ENCODE peak calls at places on chromosomes 2 and 18, in ten cellular contexts. E is heart left ventricle, H is H1, T is A549, N is neural crest cell, Z is upper lobe of right lung, K is GM13976, V is nephron progenitor cell, J is psoas muscle, B is prostate gland. O is an unnamed sample.
A peak's percentile ranks its signal among the peaks of the same experiment; 100 is the strongest.

GRCh38 chr18:74951165-74951760 is 257.7 kb downstream of the PTGR3 start:
- DNase-seq in E (no peak), H (no peak), T (peak; percentile 9), N (no peak), Z (peak; percentile 77), K (peak; percentile 28), V (no peak), J (no peak), B (peak; percentile 61), O (no peak)

GRCh38 chr2:43198263-43198662 is 28.1 kb downstream of the ZFP36L2 start:
- DNase-seq in E (no peak), H (no peak), T (no peak), N (no peak), Z (no peak), K (no peak), V (no peak), J (no peak), B (no peak), O (no peak)

GRCh38 chr2:8889978-8890377 is 52.6 kb upstream of the KIDINS220 start:
- DNase-seq in E (no peak), H (no peak), T (no peak), N (no peak), Z (no peak), K (no peak), V (no peak), J (no peak), B (no peak), O (no peak)

GRCh38 chr2:85524567-85524923 is 14.4 kb upstream of the MAT2A start:
- DNase-seq in E (no peak), H (no peak), T (no peak), N (no peak), Z (no peak), K (no peak), V (no peak), J (no peak), B (peak; percentile 62), O (peak; percentile 44)

GRCh38 chr2:74671479-74671878 is 17.4 kb downstream of the SEMA4F start:
- DNase-seq in E (no peak), H (no peak), T (no peak), N (no peak), Z (no peak), K (no peak), V (no peak), J (no peak), B (no peak), O (no peak)

GRCh38 chr2:175631247-175631628 is 370.8 kb downstream of the LNPK start:
- DNase-seq in E (no peak), H (no peak), T (no peak), N (no peak), Z (no peak), K (no peak), V (no peak), J (no peak), B (no peak), O (no peak)

GRCh38 chr2:97741686-97742085 is 28.3 kb downstream of the ZAP70 start:
- DNase-seq in E (no peak), H (no peak), T (no peak), N (no peak), Z (no peak), K (no peak), V (no peak), J (no peak), B (no peak), O (no peak)

GRCh38 chr2:11155326-11156059 is at the start of gene SLC66A3:
- DNase-seq in E (no peak), H (no peak), T (peak; percentile 89), N (no peak), Z (no peak), K (no peak), V (no peak), J (no peak), B (no peak), O (no peak)

GRCh38 chr2:134021830-134022524 is 231.9 kb upstream of the MGAT5 start:
- DNase-seq in E (no peak), H (no peak), T (no peak), N (no peak), Z (no peak), K (peak; percentile 66), V (no peak), J (no peak), B (no peak), O (no peak)

GRCh38 chr18:59067873-59068272 is 71.8 kb upstream of the SEC11C start:
- DNase-seq in E (no peak), H (no peak), T (no peak), N (no peak), Z (no peak), K (no peak), V (peak; percentile 22), J (no peak), B (no peak), O (no peak)

GRCh38 chr18:44909191-44909719 is 228.6 kb downstream of the SETBP1 start:
- DNase-seq in E (no peak), H (no peak), T (no peak), N (no peak), Z (no peak), K (peak; percentile 32), V (no peak), J (no peak), B (no peak), O (no peak)

GRCh38 chr2:63378589-63378988 is 209.7 kb downstream of the WDPCP start:
- DNase-seq in E (no peak), H (no peak), T (no peak), N (no peak), Z (no peak), K (no peak), V (no peak), J (no peak), B (no peak), O (no peak)

GRCh38 chr2:112541315-112542122 is 746 bp upstream of the POLR1B start:
- DNase-seq in E (peak; percentile 86), H (peak; percentile 88), T (peak; percentile 69), N (peak; percentile 64), Z (peak; percentile 89), K (peak; percentile 31), V (peak; percentile 71), J (peak; percentile 82), B (no peak), O (peak; percentile 89)

DNA sequence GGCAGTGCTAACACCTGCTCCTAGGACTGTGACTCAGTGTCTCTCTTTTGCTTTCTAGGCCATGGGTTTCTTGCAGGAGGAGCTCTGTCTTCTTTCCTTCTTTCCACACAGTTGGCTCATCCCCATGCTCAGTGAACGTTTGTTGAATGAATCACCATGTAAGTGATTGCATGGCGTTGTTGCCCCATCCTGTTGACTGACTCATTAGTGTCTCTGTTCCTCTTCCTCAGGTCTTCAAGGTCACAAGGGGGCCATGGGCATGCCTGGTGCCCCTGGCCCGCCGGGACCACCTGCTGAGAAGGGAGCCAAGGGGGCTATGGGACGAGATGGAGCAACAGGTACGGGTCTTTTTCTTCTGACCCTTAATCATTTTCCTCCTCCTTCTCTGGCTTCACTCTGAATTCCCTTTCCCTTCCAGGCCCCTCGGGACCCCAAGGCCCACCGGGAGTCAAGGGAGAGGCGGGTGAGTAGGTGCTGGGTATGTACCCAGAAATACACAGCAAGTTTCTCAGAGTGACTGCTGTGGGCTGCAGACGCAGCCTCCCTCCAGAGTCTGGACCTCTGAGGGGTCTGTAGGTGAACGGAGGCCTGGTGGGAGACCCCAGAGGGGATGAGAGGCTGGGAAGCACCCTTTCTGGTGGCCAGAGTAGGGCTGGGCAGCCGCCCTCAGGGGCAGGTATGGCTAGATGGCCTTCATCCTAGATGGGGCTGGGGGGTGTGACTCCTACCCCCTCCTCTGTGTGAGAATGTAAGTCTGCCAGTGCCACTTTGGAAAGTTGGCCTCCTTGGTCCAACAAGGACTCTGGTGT is 32.3 kb downstream of the MARCO start:
- DNase-seq in E (no peak), H (peak; percentile 31), T (peak; percentile 31), N (no peak), Z (no peak), K (no peak), V (no peak), J (no peak), B (no peak), O (peak; percentile 77)
- TF ChIP-seq CTCF in E (no peak), H (no peak), T (no peak), N (no peak), Z (no peak), K (no peak), V (no peak), J (no peak), B (no peak), O (no peak)

GRCh38 chr18:3885209-3885792 is 435.3 kb downstream of the TGIF1 start:
- DNase-seq in E (no peak), H (no peak), T (peak; percentile 44), N (no peak), Z (no peak), K (no peak), V (no peak), J (no peak), B (no peak), O (no peak)
- TF ChIP-seq CTCF in E (peak; percentile 28), H (peak; percentile 68), T (peak; percentile 7), N (peak; percentile 53), Z (peak; percentile 8), K (no peak), V (no peak), J (no peak), B (no peak), O (peak; percentile 29)

GRCh38 chr2:88760819-88761598 is 69.5 kb downstream of the RPIA start:
- DNase-seq in E (no peak), H (no peak), T (no peak), N (no peak), Z (no peak), K (no peak), V (no peak), J (no peak), B (no peak), O (no peak)
- TF ChIP-seq CTCF in E (no peak), H (no peak), T (no peak), N (no peak), Z (no peak), K (no peak), V (no peak), J (no peak), B (no peak), O (no peak)

DNA sequence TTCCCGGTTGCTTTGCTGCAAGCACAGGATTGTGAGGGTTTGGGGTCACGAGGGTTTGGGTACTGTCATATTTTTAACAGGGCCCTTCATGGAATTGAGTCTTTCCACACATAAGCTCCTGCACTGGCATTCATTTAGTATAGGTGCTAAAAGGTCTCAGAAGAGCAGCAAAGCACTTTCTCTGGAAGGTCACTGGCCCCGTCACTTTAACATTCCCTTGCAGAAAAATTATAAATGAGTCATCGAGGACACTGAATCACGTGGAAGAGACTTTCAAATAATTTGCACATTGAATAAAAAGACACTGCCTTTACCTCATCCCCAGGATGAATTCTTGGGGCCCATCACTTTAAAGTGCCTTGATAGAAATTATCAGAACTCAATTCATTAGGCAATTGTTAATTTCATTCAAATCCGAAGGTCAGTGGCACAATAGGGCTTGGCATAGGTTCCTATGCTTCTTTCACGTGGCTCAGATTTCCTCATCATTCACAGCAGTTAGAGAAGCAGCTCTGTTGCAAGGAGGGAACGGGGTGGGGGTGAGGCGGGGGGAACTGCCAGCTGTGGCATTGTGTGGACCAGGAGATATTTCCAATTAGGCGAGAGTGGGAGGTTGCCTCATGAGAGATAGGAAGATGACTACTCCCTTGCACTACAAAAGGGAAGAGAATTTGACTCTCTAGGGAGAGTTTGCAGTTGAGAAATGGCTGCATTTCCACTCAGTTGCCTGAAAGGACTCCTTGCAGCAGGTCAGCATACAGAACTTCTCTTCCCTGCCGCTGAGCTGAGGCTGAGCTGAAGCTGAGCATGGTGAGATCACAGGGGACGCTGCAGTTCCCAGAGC is 86.4 kb upstream of the NPAS2 start:
- DNase-seq in E (no peak), H (no peak), T (no peak), N (no peak), Z (peak; percentile 76), K (no peak), V (peak; percentile 12), J (peak; percentile 80), B (no peak), O (no peak)
- TF ChIP-seq CTCF in E (no peak), H (no peak), T (no peak), N (no peak), Z (no peak), K (no peak), V (no peak), J (no peak), B (no peak), O (no peak)